ENCODE peak calls at places on chromosomes 7 and 10, in eight cellular contexts. I is breast epithelium, F is PC-9, W is AG09309, V is tibial nerve, X is heart left ventricle, H is sigmoid colon, B is cardiac fibroblast. P is an unnamed sample.

GRCh38 chr10:115996031-115996430 is 277.0 kb downstream of the GFRA1 start:
- DNase-seq in F (no peak), W (no peak), X (no peak), V (no peak), B (no peak), I (no peak), H (no peak), P (no peak)

GRCh38 chr10:3995302-3996210 is 210.5 kb upstream of the KLF6 start:
- DNase-seq in F (no peak), X (no peak), I (no peak), V (no peak), H (no peak), W (peak; percentile 38), B (peak; percentile 66), P (peak; percentile 59)

GRCh38 chr7:84529480-84530205 is 335.1 kb upstream of the SEMA3A start:
- DNase-seq in X (no peak), H (no peak), V (no peak), W (peak; percentile 61), I (no peak), B (peak; percentile 80), F (peak; percentile 63), P (peak; percentile 90)

GRCh38 chr7:150356265-150356897 is 12.2 kb upstream of the REPIN1 start:
- DNase-seq in X (no peak), W (no peak), V (no peak), I (no peak), H (peak; percentile 46), B (peak; percentile 58), F (no peak), P (peak; percentile 31)

GRCh38 chr10:126597206-126597605 is 73.3 kb downstream of the C10orf90 start:
- DNase-seq in W (no peak), B (no peak), F (no peak), X (no peak), I (no peak), H (no peak), V (no peak), P (peak; percentile 11)

GRCh38 chr10:44576715-44577191 is 191.9 kb upstream of the CXCL12 start:
- DNase-seq in I (no peak), V (no peak), B (peak; percentile 84), W (peak; percentile 79), F (no peak), X (no peak), H (no peak), P (no peak)

GRCh38 chr7:3517344-3517743 is 216.3 kb downstream of the SDK1 start:
- DNase-seq in X (no peak), H (no peak), B (no peak), F (no peak), W (no peak), I (no peak), V (no peak), P (no peak)

GRCh38 chr7:81616951-81617350 is 152.9 kb downstream of the HGF start:
- DNase-seq in I (no peak), F (no peak), B (peak; percentile 70), V (no peak), W (no peak), H (no peak), X (no peak), P (peak; percentile 41)

GRCh38 chr10:111360260-111360925 is 283.6 kb downstream of the ADRA2A start:
- DNase-seq in X (peak; percentile 21), B (peak; percentile 1), H (no peak), V (no peak), F (peak; percentile 10), I (no peak), W (no peak), P (peak; percentile 31)

GRCh38 chr7:94394058-94394398 is 667 bp upstream of the COL1A2 start:
- DNase-seq in F (no peak), B (peak; percentile 65), V (no peak), H (peak; percentile 73), X (peak; percentile 22), I (no peak), W (no peak), P (no peak)

DNA sequence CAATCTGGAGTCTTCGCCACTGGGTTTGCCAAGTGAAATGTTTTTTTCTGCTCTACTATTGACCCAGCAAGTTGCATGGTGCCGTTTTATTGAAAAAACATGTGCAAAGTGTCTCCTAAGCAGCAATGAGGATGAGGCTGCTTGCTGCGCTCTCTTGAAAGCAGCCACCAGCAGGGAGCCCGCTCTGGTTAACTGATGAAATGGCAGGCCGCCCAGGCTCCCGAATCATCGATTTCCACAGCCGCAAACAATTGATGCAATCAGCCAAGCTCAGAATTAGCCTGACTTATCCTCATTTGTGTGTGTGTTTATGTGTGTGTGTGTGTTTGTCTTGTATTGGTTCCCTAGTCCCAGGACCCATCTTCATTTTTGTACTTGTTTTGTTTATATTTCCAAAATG is 22.2 kb upstream of the LYZL1 start:
- DNase-seq in W (peak; percentile 55), X (no peak), V (no peak), F (no peak), H (no peak), B (no peak), I (no peak), P (no peak)
- H3K4me3 ChIP-seq in W (no peak overlapping the region), X (no peak overlapping the region), V (no peak overlapping the region), F (no peak overlapping the region), H (no peak overlapping the region), B (no peak overlapping the region), I (no peak overlapping the region), P (no peak overlapping the region)

GRCh38 chr10:124084693-124085092 is 8.7 kb downstream of the CHST15 start:
- DNase-seq in H (peak; percentile 63), B (no peak), W (no peak), F (no peak), V (no peak), X (no peak), I (no peak), P (no peak)

GRCh38 chr10:124085680-124086079 is 7.7 kb downstream of the CHST15 start:
- DNase-seq in I (no peak), H (peak; percentile 66), V (no peak), W (no peak), B (no peak), X (no peak), F (no peak), P (no peak)

GRCh38 chr10:124086787-124087671 is 6.4 kb downstream of the CHST15 start:
- DNase-seq in X (no peak), W (no peak), I (no peak), F (no peak), V (no peak), H (peak; percentile 61), B (no peak), P (no peak)

GRCh38 chr10:124087672-124088634 is 5.4 kb downstream of the CHST15 start:
- DNase-seq in H (peak; percentile 86), F (no peak), V (no peak), X (no peak), B (no peak), I (no peak), W (no peak), P (peak; percentile 77)

DNA sequence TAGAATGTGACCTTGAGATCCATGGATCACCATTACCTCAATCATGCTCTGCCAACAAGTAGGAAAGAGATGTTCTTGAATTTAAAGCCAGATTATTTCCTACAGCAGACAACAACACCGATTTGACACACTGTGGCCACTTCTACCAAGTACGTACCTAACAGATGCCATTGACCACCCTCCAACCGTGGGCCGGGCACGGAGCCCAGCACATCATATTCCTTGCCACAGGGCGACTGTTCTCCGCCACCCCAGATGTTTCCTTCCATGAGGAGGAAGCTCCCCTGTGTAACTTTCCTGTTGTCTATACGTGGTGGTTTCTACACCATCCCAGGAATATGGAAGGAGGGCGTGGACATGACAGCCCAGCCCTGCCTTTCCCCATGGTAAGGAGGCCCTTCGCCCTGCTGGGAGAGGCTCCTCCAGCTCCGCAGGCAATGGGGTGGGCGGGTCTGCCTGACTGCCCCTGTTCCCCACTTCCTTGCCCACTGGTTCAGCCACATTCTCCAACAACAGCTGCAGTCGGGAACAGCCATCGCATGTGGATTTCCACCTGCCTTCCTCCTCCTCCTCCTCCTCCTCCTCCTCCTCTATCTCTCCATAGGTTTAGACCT is 7.2 kb downstream of the CHST15 start:
- DNase-seq in W (no peak), B (no peak), F (no peak), X (no peak), V (no peak), I (no peak), H (peak; percentile 63), P (no peak)
- H3K4me3 ChIP-seq in W (no peak overlapping the region), B (no peak overlapping the region), F (no peak overlapping the region), X (no peak overlapping the region), V (no peak overlapping the region), I (no peak overlapping the region), H (no peak overlapping the region), P (no peak overlapping the region)

DNA sequence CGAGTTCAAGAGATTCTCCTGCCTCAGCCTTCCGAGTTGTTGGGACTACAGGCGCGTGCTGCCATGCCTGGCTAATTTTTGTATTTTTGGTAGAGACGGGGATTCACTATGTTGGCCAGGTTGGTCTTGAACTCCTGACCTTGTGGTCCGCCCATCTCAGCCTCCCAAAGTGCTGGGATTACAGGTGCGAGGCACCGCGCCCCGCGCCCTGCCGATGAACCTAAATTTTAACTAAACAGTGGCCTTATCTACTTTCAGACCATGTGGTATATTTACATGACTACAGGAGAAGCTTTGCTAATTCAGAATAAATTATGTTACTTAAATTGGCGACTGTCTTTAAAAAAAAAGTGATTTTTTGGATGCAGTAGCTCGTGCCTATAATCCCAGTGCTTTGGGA is 9.2 kb downstream of the SIRT1 start:
- DNase-seq in X (no peak), B (no peak), F (no peak), V (no peak), I (no peak), W (no peak), H (no peak), P (no peak)
- H3K4me3 ChIP-seq in X (no peak overlapping the region), B (no peak overlapping the region), F (no peak overlapping the region), V (no peak overlapping the region), I (no peak overlapping the region), W (no peak overlapping the region), H (no peak overlapping the region), P (no peak overlapping the region)

DNA sequence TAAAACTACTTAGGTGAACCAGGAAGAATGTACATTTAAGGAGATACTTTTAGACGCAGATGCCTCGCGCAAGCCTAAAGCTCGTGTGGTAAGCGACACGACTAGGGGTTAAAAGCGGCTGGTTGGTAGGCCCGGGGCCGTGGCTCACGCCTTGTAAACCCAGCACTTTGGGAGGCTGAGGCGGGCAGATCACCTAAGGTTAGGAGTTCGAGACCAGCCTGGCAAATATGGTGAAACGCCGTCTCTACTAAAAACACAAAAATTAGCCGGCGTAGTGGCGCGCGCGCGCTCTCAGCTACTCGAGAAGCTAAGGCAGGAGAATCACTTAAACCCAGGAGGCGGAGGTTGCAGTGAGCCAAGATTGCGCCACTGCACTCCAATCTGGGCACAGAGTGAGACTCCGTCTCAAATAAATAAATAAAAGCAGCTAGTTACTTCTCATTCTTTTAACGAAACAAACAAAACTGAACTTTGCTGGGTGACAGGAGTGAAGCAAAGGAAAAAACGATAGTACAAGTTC is 879 bp downstream of the NUDT5 start:
- DNase-seq in X (no peak), B (peak; percentile 46), I (no peak), W (no peak), V (no peak), H (peak; percentile 79), F (peak; percentile 15), P (peak; percentile 44)
- H3K4me3 ChIP-seq in X (peak overlapping the region; percentile 72), B (peak overlapping the region; percentile 94), I (peak overlapping the region; percentile 92), W (peak overlapping the region; percentile 76), V (peak overlapping the region; percentile 90), H (peak overlapping the region; percentile 86), F (peak overlapping the region; percentile 99), P (peak overlapping the region; percentile 99)

GRCh38 chr7:7867835-7868234 is 100.8 kb upstream of the GLCCI1 start:
- DNase-seq in F (no peak), H (no peak), B (no peak), V (no peak), X (no peak), W (no peak), I (no peak), P (no peak)
- H3K4me3 ChIP-seq in F (no peak overlapping the region), H (no peak overlapping the region), B (no peak overlapping the region), V (no peak overlapping the region), X (no peak overlapping the region), W (no peak overlapping the region), I (no peak overlapping the region), P (no peak overlapping the region)

GRCh38 chr7:113100091-113100723 is 13.6 kb upstream of the GPR85 start:
- DNase-seq in X (peak; percentile 44), H (peak; percentile 82), V (no peak), F (no peak), B (peak; percentile 80), W (no peak), I (no peak), P (peak; percentile 91)
- H3K4me3 ChIP-seq in X (peak overlapping the region; percentile 18), H (peak overlapping the region; percentile 16), V (no peak overlapping the region), F (no peak overlapping the region), B (no peak overlapping the region), W (no peak overlapping the region), I (no peak overlapping the region), P (peak overlapping the region; percentile 26)

P was measured in epithelial cell of esophagus.